ENCODE peak calls at places on chromosomes 4 and X, in five cellular contexts. W is fibroblast of mammary gland, V is neural crest cell, Y is psoas muscle, F is fibroblast of lung. T is an unnamed sample.

GRCh38 chrX:53681661-53682060 is 4.9 kb downstream of the HUWE1 start:
- DNase-seq in W (peak), V (no peak), Y (no peak), F (peak), T (peak)

GRCh38 chrX:31036895-31037294 is 34.9 kb downstream of the FTHL17 start:
- DNase-seq in W (peak), V (peak), Y (peak), F (peak), T (peak)

GRCh38 chr4:10192331-10192730 is 75.7 kb upstream of the WDR1 start:
- DNase-seq in W (no peak), V (no peak), Y (no peak), F (no peak), T (no peak)

GRCh38 chr4:337932-338758 is 531 bp downstream of the ZNF141 start:
- DNase-seq in W (peak), V (peak), Y (peak), F (peak), T (peak)

GRCh38 chr4:48578132-48578964 is 88.3 kb downstream of the ZAR1 start:
- DNase-seq in W (peak), V (peak), Y (no peak), F (peak), T (peak)

GRCh38 chr4:143083811-143084472 is 100.8 kb upstream of the USP38 start:
- DNase-seq in W (no peak), V (no peak), Y (no peak), F (no peak), T (peak)

GRCh38 chr4:60724623-60725022 is 475.5 kb upstream of the ADGRL3 start:
- DNase-seq in W (peak), V (no peak), Y (no peak), F (peak), T (peak)

GRCh38 chr4:74590476-74590875 is 145.5 kb downstream of the AREG start:
- DNase-seq in W (no peak), V (no peak), Y (no peak), F (no peak), T (no peak)

GRCh38 chr4:105296672-105297071 is 150.0 kb downstream of the TET2 start:
- DNase-seq in W (no peak), V (no peak), Y (no peak), F (no peak), T (no peak)

GRCh38 chr4:155487231-155487630 is 110.5 kb upstream of the MAP9 start:
- DNase-seq in W (no peak), V (no peak), Y (no peak), F (no peak), T (no peak)

GRCh38 chr4:579543-580175 is 3.6 kb upstream of the TMEM271 start:
- DNase-seq in W (no peak), V (no peak), Y (no peak), F (no peak), T (no peak)

GRCh38 chr4:8433181-8433580 is 7.3 kb downstream of the ACOX3 start:
- DNase-seq in W (no peak), V (no peak), Y (no peak), F (no peak), T (no peak)

GRCh38 chrX:40154229-40154852 is 56.6 kb upstream of the BCOR start:
- DNase-seq in W (no peak), V (peak), Y (no peak), F (no peak), T (no peak)

GRCh38 chrX:129040124-129040523 is 483.2 kb downstream of the SMARCA1 start:
- DNase-seq in W (no peak), V (no peak), Y (no peak), F (no peak), T (no peak)

GRCh38 chrX:101078716-101079115 is at the start of gene TMEM35A:
- DNase-seq in W (peak), V (peak), Y (no peak), F (peak), T (no peak)

GRCh38 chr4:145843148-145843547 is 95.5 kb downstream of the ZNF827 start:
- DNase-seq in W (peak), V (no peak), Y (no peak), F (peak), T (peak)

GRCh38 chr4:76688737-76689078 is 209.2 kb downstream of the SOWAHB start:
- DNase-seq in W (no peak), V (no peak), Y (no peak), F (peak), T (no peak)

GRCh38 chrX:136623400-136623799 is 24.6 kb upstream of the CD40LG start:
- DNase-seq in W (no peak), V (no peak), Y (no peak), F (no peak), T (no peak)

GRCh38 chr4:8783736-8784135 is 87.9 kb downstream of the HMX1 start:
- DNase-seq in W (no peak), V (no peak), Y (no peak), F (no peak), T (no peak)

GRCh38 chr4:153260152-153260551 is 55.9 kb downstream of the TRIM2 start:
- DNase-seq in W (no peak), V (no peak), Y (no peak), F (no peak), T (no peak)

GRCh38 chrX:40434443-40434842 is 146.3 kb upstream of the ATP6AP2 start:
- DNase-seq in W (no peak), V (no peak), Y (no peak), F (no peak), T (no peak)

GRCh38 chrX:13837290-13837745 is 20.4 kb upstream of the GPM6B start:
- DNase-seq in W (peak), V (peak), Y (no peak), F (peak), T (no peak)

GRCh38 chr4:91471280-91471679 is 832.5 kb upstream of the GRID2 start:
- DNase-seq in W (no peak), V (no peak), Y (no peak), F (no peak), T (no peak)

GRCh38 chr4:74440356-74440755 is 4.6 kb upstream of the AREG start:
- DNase-seq in W (no peak), V (no peak), Y (no peak), F (no peak), T (no peak)

GRCh38 chr4:38803833-38804653 is 548 bp downstream of the TLR1 start:
- DNase-seq in W (no peak), V (no peak), Y (no peak), F (no peak), T (peak)

GRCh38 chr4:88706574-88706973 is 8.9 kb upstream of the NAP1L5 start:
- DNase-seq in W (peak), V (no peak), Y (peak), F (peak), T (peak)

GRCh38 chr4:40150932-40151331 is 45.9 kb upstream of the RHOH start:
- DNase-seq in W (no peak), V (no peak), Y (no peak), F (peak), T (no peak)

GRCh38 chr4:94451669-94452475 is at the start of gene PDLIM5:
- DNase-seq in W (peak), V (peak), Y (peak), F (peak), T (peak)

GRCh38 chrX:9539611-9540387 is 74.9 kb downstream of the TBL1X start:
- DNase-seq in W (no peak), V (no peak), Y (no peak), F (no peak), T (no peak)

GRCh38 chrX:45322820-45323219 is 122.1 kb upstream of the DIPK2B start:
- DNase-seq in W (peak), V (no peak), Y (no peak), F (peak), T (peak)

GRCh38 chr4:153639556-153640475 is 44.3 kb upstream of the TLR2 start:
- DNase-seq in W (no peak), V (no peak), Y (no peak), F (no peak), T (no peak)

GRCh38 chr4:98332017-98332416 is 70.8 kb downstream of the RAP1GDS1 start:
- DNase-seq in W (no peak), V (no peak), Y (no peak), F (no peak), T (no peak)

GRCh38 chr4:22071749-22072148 is 123.2 kb upstream of the KCNIP4 start:
- DNase-seq in W (peak), V (no peak), Y (no peak), F (peak), T (peak)

GRCh38 chr4:164508836-164509235 is 245.1 kb upstream of the SMIM31 start:
- DNase-seq in W (no peak), V (no peak), Y (no peak), F (peak), T (peak)

GRCh38 chr4:121822796-121823504 is 733 bp downstream of the CCNA2 start:
- DNase-seq in W (no peak), V (peak), Y (no peak), F (peak), T (peak)
- TF ChIP-seq CTCF in W (peak), V (peak), Y (no peak), F (peak), T (no peak)

DNA sequence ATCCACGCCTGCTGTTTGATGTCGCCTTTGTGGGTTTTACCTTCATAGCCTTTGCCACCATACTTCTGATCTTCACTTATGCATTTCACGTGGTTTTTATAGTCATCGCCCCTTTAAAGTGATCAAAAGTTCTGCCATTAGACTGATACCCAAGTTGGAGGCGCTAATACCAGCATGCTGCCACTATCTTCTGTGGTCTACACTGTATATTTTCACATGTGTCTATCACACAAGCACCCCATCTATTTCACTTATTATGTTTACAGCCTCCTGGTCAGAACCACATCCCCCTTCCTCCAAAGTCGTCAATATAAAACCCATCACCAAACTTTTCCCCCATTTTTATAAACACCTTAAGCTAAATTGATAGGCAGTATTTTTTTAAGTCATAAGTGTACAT is 8.2 kb downstream of the LYAR start:
- DNase-seq in W (no peak), V (no peak), Y (no peak), F (no peak), T (no peak)
- TF ChIP-seq CTCF in W (no peak), V (no peak), Y (no peak), F (no peak), T (no peak)

DNA sequence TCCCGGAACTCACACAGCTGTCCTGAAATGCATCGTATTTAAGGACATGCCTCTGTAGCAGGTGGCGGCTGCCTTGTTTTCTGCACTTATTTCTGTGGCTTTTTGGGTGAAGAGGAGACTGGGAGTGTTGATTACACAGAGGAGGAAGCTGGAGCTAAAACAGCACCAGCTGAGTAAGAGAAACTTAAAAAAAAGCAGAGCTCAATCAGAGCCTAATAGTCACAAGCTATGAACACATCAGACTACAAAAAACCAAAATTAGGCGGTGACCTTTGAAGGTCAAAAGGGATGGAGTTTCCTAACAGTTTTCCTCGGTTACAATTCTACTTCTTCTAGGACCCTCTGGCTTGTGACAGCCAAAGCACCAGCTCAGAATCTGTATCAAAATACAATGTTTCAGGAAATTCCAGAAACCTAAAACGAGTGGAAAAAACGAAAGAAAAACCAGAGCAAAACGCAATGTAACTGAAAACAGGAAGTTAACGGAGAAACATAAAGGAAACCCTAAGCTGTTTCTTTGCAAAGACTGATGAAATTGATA is 13.5 kb downstream of the PRKX start:
- DNase-seq in W (peak), V (no peak), Y (no peak), F (no peak), T (no peak)
- TF ChIP-seq CTCF in W (no peak), V (no peak), Y (no peak), F (no peak), T (no peak)

DNA sequence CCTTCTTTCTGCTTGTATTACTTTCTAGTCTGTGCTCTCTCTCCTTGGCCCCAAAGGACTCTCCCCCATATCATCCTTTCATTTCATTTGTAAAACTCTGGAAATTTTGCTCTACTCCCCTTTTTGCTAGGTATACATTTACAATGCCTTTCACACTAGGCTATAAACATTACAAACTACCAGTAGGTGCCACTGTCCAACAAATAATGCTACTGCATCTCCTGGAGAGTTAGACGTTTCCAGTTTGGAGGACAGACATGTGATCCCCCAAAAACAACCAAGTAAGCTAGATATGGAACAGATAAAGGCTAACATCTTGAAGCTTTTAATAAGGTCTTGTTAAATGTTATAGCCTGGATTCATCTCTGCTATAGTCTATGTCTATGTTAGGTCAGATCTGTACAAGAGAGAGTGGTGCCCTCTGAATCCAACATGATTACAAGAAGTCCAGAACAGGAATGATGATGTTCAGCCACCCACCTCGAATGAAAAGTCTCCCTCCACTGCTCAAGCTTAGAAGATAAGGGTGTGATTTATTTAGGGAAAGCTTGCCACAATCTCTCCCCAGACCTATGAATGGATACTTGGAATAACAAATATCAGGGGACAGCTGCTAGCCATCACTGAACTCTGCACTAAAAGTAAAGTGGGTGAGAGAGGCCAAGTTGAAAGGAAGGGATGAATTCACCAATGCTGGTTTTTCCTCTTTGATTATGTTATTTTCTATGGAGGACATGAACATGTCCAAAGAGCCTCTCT is 14.3 kb downstream of the CBR4 start:
- DNase-seq in W (peak), V (no peak), Y (no peak), F (no peak), T (peak)
- TF ChIP-seq CTCF in W (peak), V (peak), Y (peak), F (no peak), T (peak)

GRCh38 chrX:70998402-70999027 is 67.6 kb upstream of the SLC7A3 start:
- DNase-seq in W (peak), V (peak), Y (no peak), F (peak), T (peak)
- TF ChIP-seq CTCF in W (peak), V (peak), Y (no peak), F (peak), T (no peak)

DNA sequence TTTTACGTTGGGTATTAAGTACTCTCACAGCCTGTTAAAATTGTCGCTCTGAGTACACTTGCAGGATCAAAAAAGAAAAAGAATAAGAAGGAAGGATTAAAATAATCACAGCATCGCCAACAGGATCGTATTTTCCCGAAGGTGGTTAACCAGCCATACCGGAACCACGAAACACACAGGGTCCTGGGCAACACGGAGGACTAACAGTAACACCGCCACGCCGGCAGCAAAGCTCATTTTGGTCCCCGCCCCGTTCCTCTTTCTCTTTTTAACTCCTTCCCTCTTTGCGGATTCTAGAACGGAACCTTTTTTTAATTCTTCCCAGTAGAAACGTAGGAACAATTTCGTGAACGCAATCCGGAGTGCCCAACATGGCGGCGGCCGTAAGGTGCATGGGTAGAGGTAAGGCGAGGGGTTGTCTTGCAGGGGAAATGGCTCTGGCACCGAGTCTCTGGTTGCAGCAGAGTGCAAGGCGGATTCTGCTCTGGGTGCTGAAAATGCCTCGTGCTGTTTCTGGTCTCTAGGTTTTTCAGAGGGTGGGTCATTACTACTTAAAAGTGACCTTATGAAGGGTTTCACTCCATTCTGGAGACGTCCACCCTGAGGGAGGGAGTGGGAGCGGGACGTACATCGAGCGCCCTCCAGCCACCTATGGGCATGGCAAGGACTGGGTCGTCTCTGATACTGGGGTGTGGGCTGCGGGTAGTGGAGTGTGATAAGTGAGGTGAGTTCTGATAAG is at the start of gene MRPL1:
- DNase-seq in W (peak), V (peak), Y (peak), F (peak), T (peak)
- TF ChIP-seq CTCF in W (no peak), V (peak), Y (no peak), F (no peak), T (no peak)

GRCh38 chrX:10665681-10666080 is 45.3 kb upstream of the MID1 start:
- DNase-seq in W (no peak), V (no peak), Y (no peak), F (no peak), T (no peak)
- TF ChIP-seq CTCF in W (no peak), V (no peak), Y (no peak), F (no peak), T (no peak)

DNA sequence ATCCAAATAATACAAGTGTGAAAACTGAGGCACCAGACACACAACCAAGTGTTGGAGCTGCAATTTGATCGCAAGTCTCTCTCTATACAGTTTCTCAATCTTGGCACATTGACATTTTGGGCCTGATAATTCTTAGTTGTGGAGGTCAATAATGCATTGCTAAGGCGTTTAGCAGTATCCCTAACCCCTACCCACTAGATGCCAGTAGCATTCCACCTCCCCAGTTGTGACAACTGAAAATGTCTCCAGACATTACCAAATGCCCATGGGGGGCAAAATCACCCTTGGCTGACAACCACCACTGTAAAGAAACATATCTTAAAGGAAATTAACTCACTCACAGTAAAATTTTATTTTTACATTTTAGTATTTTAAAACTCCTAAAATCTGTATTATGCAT is 4.2 kb downstream of the NR3C2 start:
- DNase-seq in W (no peak), V (no peak), Y (no peak), F (no peak), T (no peak)
- TF ChIP-seq CTCF in W (no peak), V (no peak), Y (no peak), F (no peak), T (no peak)

T was measured in MCF 10A.